ENCODE peak calls at places on chromosomes 4 and X, in four cellular contexts. One of them, this sample, is unnamed.

GRCh38 chr4:74293558-74293957 is 14.7 kb upstream of the EPGN start:
- DNase-seq in K562: no peak
- DNase-seq in H1: no peak
- DNase-seq in SK-N-SH: no peak
- DNase-seq in this sample: no peak

GRCh38 chrX:31708116-31708515 is 636.3 kb upstream of the FTHL17 start:
- DNase-seq in H1: no peak
- DNase-seq in SK-N-SH: no peak
- DNase-seq in K562: no peak
- DNase-seq in this sample: no peak

GRCh38 chr4:55086561-55086960 is 38.8 kb downstream of the KDR start:
- DNase-seq in K562: no peak
- DNase-seq in SK-N-SH: peak
- DNase-seq in H1: no peak
- DNase-seq in this sample: no peak

GRCh38 chrX:16664059-16664458 is 14.1 kb downstream of the S100G start:
- DNase-seq in K562: no peak
- DNase-seq in SK-N-SH: no peak
- DNase-seq in H1: no peak
- DNase-seq in this sample: no peak

GRCh38 chr4:52529983-52530382 is 129.1 kb downstream of the USP46 start:
- DNase-seq in K562: no peak
- DNase-seq in SK-N-SH: no peak
- DNase-seq in H1: no peak
- DNase-seq in this sample: no peak

GRCh38 chr4:80197132-80197573 is at the start of gene PRDM8:
- DNase-seq in H1: no peak
- DNase-seq in K562: no peak
- DNase-seq in SK-N-SH: peak
- DNase-seq in this sample: no peak

GRCh38 chr4:177554966-177555574 is 112.8 kb upstream of the AGA start:
- DNase-seq in H1: no peak
- DNase-seq in SK-N-SH: peak
- DNase-seq in K562: peak
- DNase-seq in this sample: no peak

GRCh38 chr4:72255269-72255668 is 223.5 kb downstream of the NPFFR2 start:
- DNase-seq in K562: no peak
- DNase-seq in SK-N-SH: no peak
- DNase-seq in H1: no peak
- DNase-seq in this sample: no peak

GRCh38 chrX:1442016-1442665 is 10.6 kb downstream of the ASMTL start:
- DNase-seq in K562: no peak
- DNase-seq in H1: no peak
- DNase-seq in SK-N-SH: no peak
- DNase-seq in this sample: peak

DNA sequence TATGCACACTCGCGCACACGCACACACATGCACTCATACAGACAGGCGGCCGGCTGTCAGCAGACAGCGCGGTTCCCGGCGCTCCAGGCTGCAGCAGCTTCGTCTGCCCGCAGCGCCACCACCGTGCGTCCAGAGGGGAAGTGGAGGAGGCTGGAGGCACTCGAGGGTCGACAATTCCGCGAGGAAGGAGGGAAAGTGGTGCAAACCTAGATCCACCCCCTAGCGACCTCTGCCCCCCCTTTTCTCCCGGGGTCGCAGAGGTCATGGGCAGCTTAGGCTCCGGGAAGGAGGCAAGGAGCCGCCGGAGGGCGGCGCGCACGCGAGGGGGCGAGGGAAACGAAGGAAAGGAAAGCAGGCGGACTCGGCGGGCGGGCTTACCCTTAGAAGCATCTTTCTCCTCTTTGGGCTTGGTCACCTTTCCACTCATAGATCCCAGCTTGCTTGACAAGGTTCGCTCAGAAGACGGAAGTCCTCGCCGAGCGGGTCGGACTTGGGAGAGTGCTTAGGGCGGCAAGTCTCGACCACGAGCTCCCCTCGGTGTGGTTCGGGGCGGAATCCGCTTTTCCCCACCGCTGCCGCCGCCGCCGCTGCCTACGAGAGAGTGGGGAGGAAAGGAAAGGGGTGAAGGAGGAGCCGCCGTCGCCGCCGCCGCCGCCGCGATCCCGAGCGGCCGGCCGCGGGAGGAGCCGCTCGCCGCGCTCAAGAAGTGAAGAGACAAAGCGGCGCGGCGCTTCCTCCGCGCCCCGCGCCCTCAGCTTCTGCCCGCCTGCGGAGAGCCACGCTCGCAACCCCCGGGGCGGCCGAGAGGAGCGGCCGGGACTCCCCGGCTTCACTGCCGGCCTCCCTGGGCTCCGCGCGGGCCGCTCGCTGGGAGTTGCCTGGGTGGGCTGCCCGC is 326.6 kb upstream of the F9 start:
- DNase-seq in H1: no peak
- DNase-seq in K562: peak
- DNase-seq in SK-N-SH: peak
- DNase-seq in this sample: peak
- TF ChIP-seq MAX in H1: no peak
- TF ChIP-seq MAX in K562: peak
- TF ChIP-seq MAX in SK-N-SH: no peak
- TF ChIP-seq MAX in this sample: no peak

GRCh38 chrX:100647095-100647494 is 3.1 kb downstream of the SRPX2 start:
- DNase-seq in H1: no peak
- DNase-seq in K562: no peak
- DNase-seq in SK-N-SH: no peak
- DNase-seq in this sample: no peak

GRCh38 chrX:100643943-100644587 is at the start of gene SRPX2:
- DNase-seq in H1: no peak
- DNase-seq in K562: no peak
- DNase-seq in SK-N-SH: no peak
- DNase-seq in this sample: no peak

GRCh38 chrX:100642296-100642695 is 1.7 kb upstream of the SRPX2 start:
- DNase-seq in SK-N-SH: no peak
- DNase-seq in K562: no peak
- DNase-seq in H1: no peak
- DNase-seq in this sample: no peak

GRCh38 chrX:100645106-100645505 is 1.1 kb downstream of the SRPX2 start:
- DNase-seq in SK-N-SH: no peak
- DNase-seq in H1: no peak
- DNase-seq in K562: no peak
- DNase-seq in this sample: no peak

DNA sequence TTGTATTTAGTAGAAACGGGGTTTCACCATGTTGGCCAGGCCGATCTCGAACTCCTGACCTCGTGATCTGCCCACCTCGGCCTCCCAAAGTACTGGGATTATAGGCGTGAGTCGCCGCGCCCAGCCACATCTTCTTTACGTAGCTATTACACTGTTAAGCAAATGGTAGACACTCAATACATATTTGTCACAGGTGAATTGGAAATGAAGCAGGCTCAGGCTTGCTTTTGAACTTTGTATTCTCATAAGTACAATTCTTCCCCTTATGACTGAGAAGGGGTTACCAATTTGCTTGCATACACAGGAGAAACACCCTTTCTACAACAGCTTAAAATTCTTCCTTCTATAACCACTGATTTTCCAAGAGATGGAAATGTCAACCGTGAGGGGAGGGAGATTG is 787 bp upstream of the SRPX2 start:
- DNase-seq in K562: no peak
- DNase-seq in SK-N-SH: no peak
- DNase-seq in H1: no peak
- DNase-seq in this sample: no peak
- TF ChIP-seq TEAD4 in K562: no peak
- TF ChIP-seq TEAD4 in SK-N-SH: no peak
- TF ChIP-seq TEAD4 in H1: no peak
- TF ChIP-seq TEAD4 in this sample: no peak

GRCh38 chr4:115249808-115250207 is 136.4 kb upstream of the NDST4 start:
- DNase-seq in SK-N-SH: no peak
- DNase-seq in H1: no peak
- DNase-seq in K562: no peak
- DNase-seq in this sample: no peak
- TF ChIP-seq MAX in SK-N-SH: no peak
- TF ChIP-seq MAX in H1: no peak
- TF ChIP-seq MAX in K562: no peak
- TF ChIP-seq MAX in this sample: no peak

GRCh38 chrX:24148118-24148517 is 1.4 kb upstream of the ZFX start:
- DNase-seq in K562: no peak
- DNase-seq in H1: no peak
- DNase-seq in SK-N-SH: no peak
- DNase-seq in this sample: no peak
- TF ChIP-seq TEAD4 in K562: no peak
- TF ChIP-seq TEAD4 in H1: no peak
- TF ChIP-seq TEAD4 in SK-N-SH: no peak
- TF ChIP-seq TEAD4 in this sample: no peak

GRCh38 chr4:170248576-170248975 is 158.8 kb upstream of the AADAT start:
- DNase-seq in K562: no peak
- DNase-seq in SK-N-SH: no peak
- DNase-seq in H1: no peak
- DNase-seq in this sample: no peak
- TF ChIP-seq MAX in K562: no peak
- TF ChIP-seq MAX in SK-N-SH: no peak
- TF ChIP-seq MAX in H1: no peak
- TF ChIP-seq MAX in this sample: no peak

DNA sequence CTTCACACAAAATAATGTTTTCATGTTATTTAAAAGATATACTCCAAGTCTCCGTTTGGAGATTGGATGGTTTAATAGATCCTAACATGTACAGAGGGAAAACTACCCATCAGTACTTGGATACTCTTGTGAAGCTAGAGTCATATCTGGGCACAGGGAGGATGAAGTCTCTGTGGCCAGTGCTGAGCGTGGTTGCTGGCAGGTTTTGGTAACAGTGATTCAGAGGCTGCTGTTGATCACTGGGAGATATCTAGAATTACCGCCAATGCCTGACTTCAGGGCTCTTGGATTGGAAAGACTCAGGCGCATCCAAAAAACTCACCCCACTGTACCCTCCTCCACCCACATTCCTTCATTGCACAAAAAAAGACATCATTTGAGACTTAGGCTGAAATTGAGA is 107.2 kb upstream of the PGRMC2 start:
- DNase-seq in K562: no peak
- DNase-seq in SK-N-SH: no peak
- DNase-seq in H1: no peak
- DNase-seq in this sample: no peak
- TF ChIP-seq TEAD4 in K562: no peak
- TF ChIP-seq TEAD4 in SK-N-SH: no peak
- TF ChIP-seq TEAD4 in H1: no peak
- TF ChIP-seq TEAD4 in this sample: no peak

GRCh38 chr4:112297495-112297894 is 326 bp downstream of the ALPK1 start:
- DNase-seq in H1: no peak
- DNase-seq in K562: no peak
- DNase-seq in SK-N-SH: no peak
- DNase-seq in this sample: no peak

GRCh38 chr4:112302320-112303274 is 5.4 kb downstream of the ALPK1 start:
- DNase-seq in SK-N-SH: no peak
- DNase-seq in K562: no peak
- DNase-seq in H1: no peak
- DNase-seq in this sample: no peak

DNA sequence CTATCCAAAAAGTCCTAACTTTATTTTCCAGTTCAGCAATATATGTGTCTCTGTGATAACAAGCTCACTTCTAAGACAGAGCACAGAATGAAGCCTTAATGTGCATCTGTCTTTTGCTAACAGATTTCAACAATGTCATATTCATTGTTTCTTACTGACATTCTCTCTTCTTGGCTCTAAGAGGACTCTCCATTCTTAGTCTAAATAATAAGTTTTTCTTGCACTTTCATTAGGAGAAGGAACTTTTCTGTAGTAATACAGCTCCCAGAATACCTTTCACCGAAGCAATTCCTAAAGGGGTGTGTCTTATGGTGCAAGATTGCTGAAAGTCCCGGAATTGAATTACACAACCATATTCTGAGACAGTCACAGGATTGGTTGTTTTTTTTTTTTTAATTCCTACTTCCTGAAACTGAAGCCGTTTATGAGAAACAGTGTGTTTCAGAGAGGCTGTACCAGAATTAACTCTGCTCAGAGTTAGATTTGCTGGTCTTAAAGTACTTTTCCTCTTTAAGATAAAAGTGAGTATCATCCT is at the start of gene ALPK1:
- DNase-seq in SK-N-SH: peak
- DNase-seq in K562: peak
- DNase-seq in H1: no peak
- DNase-seq in this sample: no peak
- TF ChIP-seq MAX in SK-N-SH: no peak
- TF ChIP-seq MAX in K562: no peak
- TF ChIP-seq MAX in H1: no peak
- TF ChIP-seq MAX in this sample: no peak

This sample was measured in WTC11.